ENCODE peak calls at places on chromosomes 5 and 9, in four cellular contexts. Z, T, B and I are unnamed samples.

GRCh38 chr5:143938230-143938629 is 126.3 kb downstream of the HMHB1 start:
- DNase-seq in B (no peak), T (no peak), Z (no peak), I (no peak)

GRCh38 chr9:108400267-108400666 is 455.5 kb downstream of the ACTL7B start:
- DNase-seq in Z (no peak), T (no peak), B (no peak), I (no peak)

GRCh38 chr5:171162602-171163001 is 146.4 kb upstream of the TLX3 start:
- DNase-seq in T (no peak), Z (no peak), B (no peak), I (no peak)

GRCh38 chr9:123550797-123551196 is 194.8 kb downstream of the CRB2 start:
- DNase-seq in Z (no peak), T (no peak), B (no peak), I (no peak)

GRCh38 chr9:84297162-84297821 is 43.3 kb downstream of the SLC28A3 start:
- DNase-seq in B (no peak), Z (peak; percentile 75), T (no peak), I (no peak)

GRCh38 chr9:127386249-127386648 is 10.7 kb upstream of the SLC2A8 start:
- DNase-seq in T (no peak), B (no peak), Z (no peak), I (no peak)

GRCh38 chr5:137051165-137051564 is 448.0 kb downstream of the SPOCK1 start:
- DNase-seq in T (no peak), Z (no peak), B (no peak), I (no peak)

GRCh38 chr5:162657076-162657475 is 589.5 kb downstream of the GABRG2 start:
- DNase-seq in Z (no peak), B (no peak), T (no peak), I (no peak)

GRCh38 chr5:170745481-170746061 is 38.0 kb upstream of the GABRP start:
- DNase-seq in B (peak; percentile 64), Z (peak; percentile 25), T (no peak), I (no peak)

GRCh38 chr5:96851312-96852062 is 24.8 kb upstream of the ERAP2 start:
- DNase-seq in B (no peak), T (no peak), Z (no peak), I (no peak)

GRCh38 chr5:98722188-98722587 is 51.3 kb upstream of the RGMB start:
- DNase-seq in Z (no peak), B (no peak), T (no peak), I (no peak)

GRCh38 chr9:12694013-12694412 is 828 bp downstream of the TYRP1 start:
- DNase-seq in T (no peak), Z (no peak), B (no peak), I (no peak)

GRCh38 chr9:127198587-127198986 is 66.0 kb upstream of the GARNL3 start:
- DNase-seq in Z (no peak), B (no peak), T (no peak), I (peak; percentile 51)

GRCh38 chr9:130488621-130489330 is 44.0 kb downstream of the ASS1 start:
- DNase-seq in T (no peak), B (no peak), Z (no peak), I (no peak)

GRCh38 chr5:132262882-132263547 is 5.5 kb downstream of the PDLIM4 start:
- DNase-seq in Z (no peak), B (no peak), T (no peak), I (peak; percentile 53)

GRCh38 chr9:83060557-83060956 is 2.4 kb downstream of the RASEF start:
- DNase-seq in T (no peak), B (no peak), Z (no peak), I (no peak)

GRCh38 chr5:89417515-89417914 is 534.5 kb upstream of the MEF2C start:
- DNase-seq in Z (no peak), B (no peak), T (no peak), I (no peak)

GRCh38 chr9:133700861-133701320 is 37.3 kb downstream of the SARDH start:
- DNase-seq in B (peak; percentile 44), Z (no peak), T (no peak), I (peak; percentile 10)

GRCh38 chr5:54889826-54890225 is 95.6 kb downstream of the ESM1 start:
- DNase-seq in Z (peak; percentile 94), T (no peak), B (no peak), I (no peak)

GRCh38 chr9:117247271-117247670 is 167.6 kb downstream of the ASTN2 start:
- DNase-seq in Z (no peak), B (no peak), T (no peak), I (no peak)

GRCh38 chr5:135317286-135317685 is 81.7 kb downstream of the MACROH2A1 start:
- DNase-seq in T (no peak), Z (no peak), B (no peak), I (no peak)

GRCh38 chr5:115571441-115571878 is 26.9 kb upstream of the FEM1C start:
- DNase-seq in T (no peak), Z (no peak), B (no peak), I (no peak)

GRCh38 chr5:25489834-25490538 is 845.2 kb upstream of the CDH10 start:
- DNase-seq in T (no peak), Z (peak; percentile 0), B (no peak), I (no peak)

GRCh38 chr5:96090205-96090604 is 128.6 kb upstream of the ELL2 start:
- DNase-seq in Z (no peak), T (no peak), B (no peak), I (no peak)

GRCh38 chr5:132434391-132434790 is 56.2 kb downstream of the IRF1 start:
- DNase-seq in Z (no peak), T (no peak), B (no peak), I (no peak)

GRCh38 chr9:4298255-4299005 is 1.4 kb downstream of the GLIS3 start:
- DNase-seq in B (peak; percentile 76), Z (no peak), T (no peak), I (peak; percentile 69)

GRCh38 chr5:138573223-138573622 is 2.0 kb downstream of the HSPA9 start:
- DNase-seq in B (no peak), Z (no peak), T (no peak), I (no peak)

DNA sequence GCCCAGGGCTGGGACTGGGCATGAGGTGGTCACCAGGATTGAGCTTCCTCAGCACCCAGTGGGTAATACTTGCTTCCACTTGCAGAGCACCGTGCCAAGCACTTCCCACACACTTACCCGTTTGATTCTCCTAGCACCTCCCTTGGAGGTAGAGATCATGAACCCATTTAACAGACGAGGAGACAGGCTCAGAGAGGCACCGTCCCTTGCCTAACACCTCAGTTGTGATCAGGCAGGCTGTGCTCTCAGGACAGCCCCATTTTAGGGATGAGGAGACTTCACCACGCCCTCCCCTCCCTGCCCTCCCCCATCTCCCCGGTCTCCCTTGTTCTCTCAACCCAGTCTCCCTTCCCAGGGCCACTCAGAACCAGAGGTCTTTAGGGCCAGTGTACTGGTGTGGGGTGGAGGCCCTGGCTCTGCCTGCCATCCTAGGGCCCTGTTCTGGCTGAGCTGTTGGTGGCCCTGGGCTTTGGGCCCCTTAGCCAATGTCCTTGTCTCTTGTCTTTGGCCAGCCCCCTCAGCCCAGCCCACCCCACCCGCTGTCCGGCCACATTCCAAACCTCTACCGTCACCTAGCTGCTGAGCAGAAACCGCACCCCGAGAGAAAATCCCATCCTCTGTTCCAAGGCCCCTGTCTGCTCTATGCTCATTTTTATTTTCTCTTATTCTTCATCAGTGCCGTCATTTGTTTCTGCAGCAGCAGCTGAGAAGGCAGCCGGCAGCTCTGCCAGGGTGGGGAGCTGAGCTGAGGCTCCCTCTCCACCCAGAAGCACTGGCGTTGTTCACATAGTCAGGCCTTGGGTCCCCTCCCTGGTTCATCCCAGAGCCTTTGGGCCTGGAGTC is 33.8 kb downstream of the OLFML2A start:
- DNase-seq in T (no peak), Z (peak; percentile 71), B (no peak), I (no peak)
- H3K4me3 ChIP-seq in T (no peak overlapping the region), Z (no peak overlapping the region), B (no peak overlapping the region), I (no peak overlapping the region)

GRCh38 chr5:139700711-139701693 is 52.9 kb downstream of the CXXC5 start:
- DNase-seq in T (no peak), Z (no peak), B (no peak), I (no peak)
- H3K4me3 ChIP-seq in T (no peak overlapping the region), Z (no peak overlapping the region), B (no peak overlapping the region), I (no peak overlapping the region)

GRCh38 chr9:90007516-90008430 is 403.0 kb downstream of the GADD45G start:
- DNase-seq in B (no peak), Z (peak; percentile 87), T (no peak), I (no peak)

GRCh38 chr9:90010793-90011192 is 406.0 kb downstream of the GADD45G start:
- DNase-seq in Z (no peak), T (no peak), B (no peak), I (no peak)

GRCh38 chr9:90005388-90005787 is 400.6 kb downstream of the GADD45G start:
- DNase-seq in T (no peak), Z (no peak), B (no peak), I (no peak)

GRCh38 chr9:90012825-90013425 is 408.1 kb downstream of the GADD45G start:
- DNase-seq in Z (no peak), T (no peak), B (no peak), I (no peak)

DNA sequence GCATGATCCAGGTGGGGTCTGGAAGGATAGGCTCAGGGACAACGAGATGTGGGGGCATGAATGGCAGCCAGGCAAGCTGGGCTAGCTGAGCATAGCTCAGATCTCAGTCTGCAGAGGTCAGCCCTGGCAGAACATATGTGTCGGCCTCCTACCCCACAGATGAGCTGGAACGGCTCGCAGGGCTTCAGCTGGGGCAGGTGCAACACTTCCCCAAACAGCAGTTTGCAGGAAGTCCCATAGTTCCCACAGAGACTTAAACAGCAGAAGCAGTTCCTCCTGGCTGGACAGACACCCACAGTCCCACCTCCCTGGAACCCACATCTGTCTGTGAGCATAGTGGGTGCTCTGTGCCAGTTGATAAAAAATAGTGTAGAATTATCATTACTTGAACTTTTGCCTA is 404.6 kb downstream of the GADD45G start:
- DNase-seq in Z (no peak), B (no peak), T (no peak), I (peak; percentile 57)
- H3K4me3 ChIP-seq in Z (no peak overlapping the region), B (no peak overlapping the region), T (no peak overlapping the region), I (no peak overlapping the region)

GRCh38 chr5:66306844-66307315 is 162.8 kb downstream of the SREK1 start:
- DNase-seq in Z (no peak), B (no peak), T (no peak), I (no peak)

GRCh38 chr5:66302344-66302743 is 158.2 kb downstream of the SREK1 start:
- DNase-seq in T (no peak), B (no peak), Z (no peak), I (no peak)

GRCh38 chr5:66307647-66308257 is 163.7 kb downstream of the SREK1 start:
- DNase-seq in T (peak; percentile 15), B (no peak), Z (peak; percentile 67), I (no peak)

DNA sequence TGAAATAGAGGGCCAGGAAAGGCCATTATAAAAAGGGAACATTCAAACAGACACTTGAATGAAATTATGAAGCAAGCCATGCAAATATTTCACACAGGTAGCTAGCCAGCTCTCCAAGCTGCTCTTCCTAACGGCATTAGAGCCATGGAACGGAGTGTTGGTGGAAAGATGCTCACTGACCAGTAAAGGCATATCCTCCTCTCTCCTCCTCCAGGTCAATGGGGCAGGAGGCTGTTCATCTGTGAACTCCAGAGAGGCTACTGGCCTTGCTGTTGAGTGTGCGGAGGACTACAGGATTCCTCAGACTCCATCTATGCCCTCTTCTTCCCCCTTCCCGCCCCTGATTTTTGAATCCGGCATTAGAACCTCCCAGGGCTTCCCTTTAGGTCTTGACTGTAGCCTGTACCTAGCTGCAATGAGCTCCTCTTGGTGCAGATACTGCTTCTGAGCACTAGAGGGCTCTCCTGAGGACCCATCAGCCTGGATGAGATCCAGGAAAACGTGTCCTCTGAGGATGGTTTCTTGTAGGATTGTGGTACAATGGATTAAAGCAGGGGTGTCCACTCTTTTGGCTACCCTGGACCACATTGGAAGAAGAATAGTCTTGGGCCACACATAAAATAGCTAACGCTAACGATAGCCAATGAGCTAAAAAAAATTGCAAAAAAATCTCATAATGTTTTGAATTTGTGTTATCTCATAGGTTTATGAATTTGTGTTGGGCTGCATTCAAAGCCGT is 162.2 kb downstream of the SREK1 start:
- DNase-seq in Z (peak; percentile 66), B (no peak), T (no peak), I (no peak)
- H3K4me3 ChIP-seq in Z (no peak overlapping the region), B (no peak overlapping the region), T (no peak overlapping the region), I (no peak overlapping the region)